ENCODE peak calls at places on chromosomes 4 and X, in six cellular contexts. T, I, B, O, R and N are unnamed samples.

GRCh38 chrX:153900806-153901752 is 3.4 kb upstream of the AVPR2 start:
- DNase-seq in O (no peak), B (no peak), T (peak), I (peak), R (peak), N (peak)

GRCh38 chr4:95050980-95051688 is 293.4 kb downstream of the BMPR1B start:
- DNase-seq in I (peak), R (no peak), B (no peak), T (no peak), O (no peak), N (no peak)

GRCh38 chr4:17962171-17962570 is 59.4 kb downstream of the LCORL start:
- DNase-seq in B (no peak), I (no peak), T (no peak), O (no peak), R (no peak), N (no peak)

GRCh38 chrX:47507204-47507878 is 24.3 kb upstream of the ZNF41 start:
- DNase-seq in B (no peak), O (no peak), I (no peak), R (peak), T (no peak), N (no peak)

GRCh38 chr4:31467781-31468180 is 747.6 kb downstream of the PCDH7 start:
- DNase-seq in O (no peak), T (peak), B (no peak), I (no peak), R (no peak), N (no peak)

GRCh38 chr4:128572778-128573241 is 236.7 kb upstream of the JADE1 start:
- DNase-seq in T (no peak), O (no peak), B (peak), R (no peak), I (no peak), N (no peak)

GRCh38 chrX:18873189-18873791 is 110.6 kb downstream of the PHKA2 start:
- DNase-seq in R (peak), T (peak), I (no peak), B (no peak), O (no peak), N (peak)

GRCh38 chr4:41132055-41132683 is 82.2 kb downstream of the APBB2 start:
- DNase-seq in O (no peak), I (no peak), B (peak), R (no peak), T (no peak), N (no peak)

GRCh38 chr4:185883591-185883990 is 71.6 kb upstream of the SORBS2 start:
- DNase-seq in I (no peak), T (no peak), O (no peak), R (no peak), B (no peak), N (no peak)

GRCh38 chr4:59054110-59054509 is 1943.9 kb upstream of the IGFBP7 start:
- DNase-seq in I (no peak), T (no peak), O (no peak), R (no peak), B (no peak), N (no peak)

GRCh38 chr4:62601737-62602136 is 1401.6 kb downstream of the ADGRL3 start:
- DNase-seq in I (no peak), O (no peak), T (no peak), B (no peak), R (no peak), N (no peak)

GRCh38 chrX:13932416-13932815 is 97.3 kb downstream of the GEMIN8 start:
- DNase-seq in B (no peak), R (no peak), I (no peak), T (no peak), O (no peak), N (no peak)

GRCh38 chr4:93237526-93237925 is 591.0 kb upstream of the ATOH1 start:
- DNase-seq in O (no peak), I (no peak), R (no peak), B (no peak), T (no peak), N (no peak)

DNA sequence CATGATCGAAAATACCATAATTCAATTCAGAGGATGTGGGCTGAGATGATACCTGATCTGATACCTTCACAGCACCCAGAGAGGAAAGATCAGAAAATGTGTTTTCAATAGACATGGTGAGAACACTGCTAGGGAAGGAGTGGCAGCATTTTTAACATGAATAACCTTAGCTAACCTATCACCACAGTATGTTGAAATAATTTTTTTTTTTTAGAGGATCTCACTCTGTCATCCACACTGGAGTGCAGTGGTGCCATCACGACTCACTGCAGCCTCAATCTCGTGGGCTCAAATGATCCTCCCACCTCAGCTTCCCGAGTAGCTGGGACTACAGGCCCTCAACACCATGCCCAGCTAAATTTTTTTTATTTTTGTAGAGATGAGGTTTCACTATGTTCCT is 90.5 kb upstream of the RAPGEF2 start:
- DNase-seq in O (no peak), T (no peak), I (no peak), B (no peak), R (no peak), N (peak)
- H3K27ac ChIP-seq in O (no peak), T (peak), I (no peak), B (no peak), R (no peak), N (peak)

GRCh38 chr4:109077486-109077885 is 225.0 kb downstream of the COL25A1 start:
- DNase-seq in O (no peak), B (no peak), R (no peak), T (no peak), I (peak), N (no peak)

GRCh38 chr4:109075617-109076016 is 226.8 kb downstream of the COL25A1 start:
- DNase-seq in O (no peak), R (no peak), T (no peak), I (no peak), B (no peak), N (no peak)

GRCh38 chr4:109079177-109079576 is 223.3 kb downstream of the COL25A1 start:
- DNase-seq in I (no peak), R (no peak), B (no peak), T (peak), O (no peak), N (no peak)

GRCh38 chr4:109079731-109080130 is 222.7 kb downstream of the COL25A1 start:
- DNase-seq in O (no peak), B (no peak), R (no peak), T (no peak), I (no peak), N (no peak)

DNA sequence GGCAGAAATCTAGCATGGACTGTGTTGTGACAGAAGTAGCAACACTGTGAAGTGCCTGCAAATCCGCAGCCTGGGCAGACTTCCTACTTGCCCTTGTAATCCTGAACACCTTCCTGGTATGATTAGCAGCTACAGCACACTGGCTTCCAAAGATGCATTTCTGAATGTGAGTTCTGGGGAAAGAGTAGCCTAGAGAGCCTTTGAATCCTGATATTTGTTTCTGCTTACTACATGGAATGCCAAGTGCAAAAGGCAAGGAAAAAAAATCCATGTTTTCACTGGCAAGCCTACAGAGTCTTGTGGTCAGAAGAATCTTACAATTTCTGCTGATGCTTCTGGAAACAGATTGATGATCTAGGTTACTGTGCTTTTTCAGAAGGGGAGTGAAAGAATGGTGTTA is 223.7 kb downstream of the COL25A1 start:
- DNase-seq in T (peak), R (no peak), I (peak), O (no peak), B (no peak), N (no peak)
- H3K27ac ChIP-seq in T (no peak), R (no peak), I (no peak), O (no peak), B (no peak), N (peak)

DNA sequence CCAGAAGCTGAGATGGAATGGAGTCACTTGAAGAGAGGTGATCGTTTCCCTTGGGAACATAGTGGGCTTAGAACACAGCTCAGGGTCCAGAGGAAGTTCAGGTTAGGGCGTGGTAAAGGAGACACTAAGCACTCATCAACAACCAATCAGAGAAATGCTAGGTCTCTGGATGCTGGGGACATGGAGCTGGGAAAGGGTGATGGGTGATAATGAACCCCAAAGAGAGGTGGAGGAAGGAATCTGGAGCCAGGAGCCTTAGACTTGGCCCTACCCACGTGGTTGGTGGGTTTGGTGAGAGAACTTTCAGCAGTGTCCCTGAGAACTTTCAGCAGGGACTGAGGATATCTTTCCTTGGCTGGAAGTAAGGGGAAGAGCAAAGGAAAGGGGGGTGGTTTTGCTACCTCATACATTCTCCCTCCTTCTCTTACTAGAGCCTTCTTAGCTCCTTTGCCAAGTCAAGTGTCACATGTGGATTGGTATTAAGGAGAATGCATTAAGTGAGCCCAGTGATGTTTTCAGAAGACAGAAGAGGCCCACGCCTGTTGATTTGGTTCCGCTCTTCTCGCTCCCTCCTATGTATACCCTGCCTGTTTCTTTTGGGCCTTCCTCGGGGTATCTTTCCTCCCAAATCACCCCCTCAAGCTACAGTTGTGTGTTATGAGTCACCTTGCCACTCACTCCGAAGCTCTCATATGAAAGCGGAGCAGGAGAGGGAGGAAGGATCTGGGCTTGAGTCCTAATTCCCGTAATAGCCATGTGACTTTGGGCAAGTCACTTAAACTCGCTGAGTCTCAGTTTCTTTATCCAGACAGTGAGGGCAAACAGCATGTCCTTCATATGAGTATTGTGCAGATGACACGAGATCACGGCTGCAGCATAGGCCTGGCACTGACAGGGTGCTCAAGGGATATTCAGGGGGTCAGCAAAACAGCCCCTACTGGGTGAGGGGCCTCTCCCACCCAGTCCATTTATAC is 63.1 kb downstream of the TSC22D3 start:
- DNase-seq in T (peak), B (no peak), I (no peak), O (no peak), R (peak), N (no peak)
- H3K27ac ChIP-seq in T (no peak), B (peak), I (no peak), O (peak), R (peak), N (peak)

DNA sequence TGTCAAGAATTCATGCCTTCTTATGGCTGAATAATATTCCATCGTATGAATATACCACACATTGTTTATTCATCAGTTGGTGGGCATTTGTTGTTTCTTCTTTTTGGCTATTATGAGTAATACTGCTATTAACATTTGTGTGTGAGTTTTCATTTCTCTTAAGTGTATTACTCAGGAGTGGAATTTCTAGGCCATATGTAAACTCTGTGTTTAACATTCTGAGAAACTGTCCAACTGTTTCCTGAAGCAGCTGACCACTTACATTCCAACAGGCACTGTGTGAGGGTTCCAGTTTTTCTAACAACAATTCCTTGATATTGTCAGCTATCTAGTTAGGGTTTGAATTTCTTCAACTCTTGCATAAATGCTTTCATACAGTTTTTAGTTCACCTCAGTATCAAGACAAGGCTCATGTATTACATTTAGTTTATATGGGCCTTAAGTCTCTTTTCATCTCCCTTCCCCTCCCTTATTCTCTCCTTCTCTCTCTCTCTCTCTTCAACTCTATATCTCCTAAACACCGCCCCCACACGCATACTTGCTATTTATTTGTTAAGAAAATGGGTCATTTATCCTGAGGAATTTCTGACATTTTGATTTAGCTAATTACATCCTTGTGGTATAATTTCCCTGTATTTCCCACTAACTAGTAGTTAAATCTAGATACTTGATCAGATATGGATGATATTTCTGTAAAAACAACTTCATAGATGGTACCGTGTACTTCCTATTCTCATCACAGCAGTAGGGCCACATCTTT is 77.4 kb downstream of the WDR19 start:
- DNase-seq in I (no peak), B (no peak), R (no peak), O (no peak), T (peak), N (no peak)
- H3K27ac ChIP-seq in I (no peak), B (no peak), R (no peak), O (no peak), T (no peak), N (no peak)

GRCh38 chr4:57270350-57270749 is 160.2 kb upstream of the IGFBP7 start:
- DNase-seq in I (peak), O (no peak), R (no peak), T (peak), B (no peak), N (no peak)

DNA sequence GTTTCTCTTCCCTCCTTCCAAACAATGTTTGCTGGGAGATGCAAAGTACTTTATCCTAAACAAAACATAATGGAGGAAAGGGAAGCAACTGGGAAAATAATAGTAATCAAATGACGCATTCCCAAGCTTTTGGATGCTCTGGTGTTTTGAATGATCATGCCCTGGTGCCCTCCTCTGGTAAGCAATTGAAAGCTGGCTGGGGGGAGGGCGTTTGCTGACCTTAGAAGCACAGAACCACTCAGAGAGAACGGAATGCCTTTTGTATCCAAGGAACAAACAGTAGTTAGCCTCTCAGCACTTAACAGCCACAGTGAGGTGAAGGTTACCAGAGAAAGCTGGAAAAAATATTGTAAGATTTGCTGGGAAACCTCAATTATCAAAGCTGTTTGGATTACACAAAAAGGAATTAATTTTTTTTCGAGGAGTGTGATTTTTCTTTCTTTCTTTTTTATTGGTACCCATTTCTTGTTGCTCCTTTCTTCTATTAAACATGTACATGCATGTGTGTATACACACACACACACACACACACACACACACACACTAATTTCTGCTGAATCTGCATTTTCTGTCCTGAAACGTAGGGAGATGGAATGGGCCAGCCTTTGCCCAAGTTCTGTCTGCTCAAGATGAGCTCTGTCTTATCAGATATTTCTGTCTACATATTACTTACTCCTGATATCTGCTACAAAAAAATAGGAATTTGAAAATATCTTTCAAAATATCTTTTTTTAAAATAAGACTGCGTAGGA is 155.8 kb upstream of the IGFBP7 start:
- DNase-seq in T (no peak), I (peak), R (no peak), O (no peak), B (no peak), N (no peak)
- H3K27ac ChIP-seq in T (no peak), I (no peak), R (no peak), O (no peak), B (no peak), N (no peak)

DNA sequence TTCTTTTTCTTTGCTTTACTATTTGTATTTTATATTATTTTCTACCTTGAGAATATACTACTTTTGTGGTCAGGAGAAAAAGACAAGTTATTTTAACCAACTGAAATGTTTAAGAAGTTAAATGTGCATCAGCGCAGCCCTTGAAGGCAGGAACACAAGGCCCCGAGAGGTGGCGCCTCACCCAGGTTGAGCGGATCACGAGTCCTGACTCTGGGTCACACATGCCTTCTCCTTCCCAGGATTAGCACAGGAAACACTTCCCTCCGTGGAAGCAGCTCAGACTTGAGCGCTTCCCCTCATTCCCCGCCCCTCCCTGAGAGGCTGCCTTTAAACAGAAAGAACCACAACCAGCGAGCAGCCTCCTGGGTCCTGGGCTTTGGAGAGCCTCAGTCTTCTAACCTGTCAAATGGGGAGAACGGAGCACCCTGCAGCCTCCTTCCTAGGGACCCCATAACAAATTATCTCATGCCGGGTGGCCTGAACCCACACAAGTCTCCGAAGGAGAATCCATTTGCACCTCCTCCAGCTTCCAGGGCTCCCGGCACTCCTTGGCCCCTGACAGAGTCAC is 217.6 kb downstream of the AFAP1 start:
- DNase-seq in O (no peak), T (peak), B (no peak), R (no peak), I (no peak), N (no peak)
- H3K27ac ChIP-seq in O (no peak), T (no peak), B (no peak), R (no peak), I (no peak), N (no peak)

DNA sequence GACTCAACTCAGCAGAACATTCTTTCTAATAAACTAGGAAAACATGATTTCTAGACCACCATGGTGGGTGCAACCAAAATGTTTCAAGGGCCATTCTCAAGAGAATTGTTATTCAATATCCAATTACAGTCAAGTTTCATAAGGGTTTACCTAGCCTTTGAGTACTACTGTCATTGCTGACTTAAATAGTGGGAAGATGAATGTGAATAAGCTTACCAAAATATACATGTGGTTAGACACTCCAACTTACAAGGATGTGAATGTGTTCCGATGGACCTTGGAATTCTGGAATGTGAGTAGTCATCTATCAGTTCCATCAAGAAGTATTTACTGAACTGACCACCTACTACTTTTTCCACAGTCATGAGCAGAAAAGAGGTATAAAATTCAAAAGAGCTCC is 16.9 kb downstream of the SH3RF1 start:
- DNase-seq in I (no peak), O (no peak), T (peak), B (peak), R (no peak), N (no peak)
- H3K27ac ChIP-seq in I (no peak), O (no peak), T (no peak), B (no peak), R (no peak), N (peak)

DNA sequence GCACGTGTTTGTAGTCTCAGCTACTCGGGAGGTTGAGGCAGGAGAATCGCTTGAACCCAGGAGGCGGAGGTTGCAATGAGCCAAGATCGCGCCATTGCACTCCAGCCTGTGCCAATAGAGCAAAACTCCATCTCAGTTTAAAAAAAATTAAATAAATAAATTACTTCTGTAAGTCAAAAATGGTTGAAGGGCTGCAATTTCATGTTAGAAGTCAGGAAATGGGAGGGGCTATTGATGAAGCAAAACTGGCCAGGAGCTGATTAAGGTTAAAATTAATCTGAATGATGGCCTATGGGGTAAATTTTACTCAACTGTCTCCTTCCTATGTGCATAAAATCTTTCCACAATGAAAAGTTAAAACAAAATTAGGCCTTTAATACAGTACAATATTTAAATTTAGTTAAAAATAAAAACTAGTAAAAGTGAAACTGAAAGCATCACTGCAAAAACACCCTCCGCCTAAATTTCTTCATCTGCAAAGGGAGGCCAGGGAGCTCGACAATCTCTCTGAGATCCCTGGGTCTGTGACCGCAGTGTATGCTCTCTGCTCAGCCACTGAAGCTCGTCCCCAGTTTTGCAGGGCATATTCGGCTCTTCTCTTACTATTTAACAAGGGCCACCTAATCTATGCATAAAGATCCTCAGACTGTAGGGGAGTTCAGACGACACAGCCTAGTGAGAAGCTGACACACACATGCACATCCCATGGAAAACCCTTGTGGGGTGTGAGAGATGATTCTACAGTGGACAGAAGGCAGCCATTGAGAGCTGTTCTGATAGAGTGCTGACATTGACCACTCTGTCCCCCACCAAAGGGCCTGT is 57.2 kb downstream of the IRF2 start:
- DNase-seq in R (no peak), O (no peak), T (peak), B (peak), I (no peak), N (no peak)
- H3K27ac ChIP-seq in R (peak), O (peak), T (peak), B (peak), I (no peak), N (peak)